ENCODE peak calls at places on chromosomes 16 and 17, in seven cellular contexts. W is GM12878, J is H1, S is SK-N-SH, X is HepG2, V is K562, G is GM12892. P is an unnamed sample.

GRCh38 chr17:49459401-49459984 is 35.6 kb upstream of the NGFR start:
- DNase-seq in V (peak; percentile 33), S (no peak), W (no peak), J (no peak), G (no peak), X (peak; percentile 57), P (no peak)

GRCh38 chr17:3974980-3975379 is 10.7 kb upstream of the ATP2A3 start:
- DNase-seq in X (no peak), J (no peak), S (no peak), G (no peak), W (no peak), V (no peak), P (no peak)

GRCh38 chr16:79672524-79672923 is 72.0 kb upstream of the MAF start:
- DNase-seq in G (no peak), X (no peak), S (no peak), W (no peak), J (no peak), V (no peak), P (no peak)

GRCh38 chr17:29760279-29760721 is 137.6 kb upstream of the CORO6 start:
- DNase-seq in S (no peak), G (no peak), X (no peak), V (no peak), J (no peak), W (peak; percentile 85), P (no peak)

GRCh38 chr17:59178266-59178665 is 22.7 kb downstream of the PRR11 start:
- DNase-seq in G (no peak), W (no peak), J (no peak), V (no peak), S (no peak), X (no peak), P (no peak)

GRCh38 chr17:35915153-35915969 is 15.2 kb downstream of the RDM1 start:
- DNase-seq in S (no peak), X (no peak), J (no peak), W (no peak), G (no peak), V (no peak), P (no peak)

GRCh38 chr16:69922200-69922599 is 28.9 kb upstream of the CLEC18A start:
- DNase-seq in V (no peak), W (no peak), X (no peak), J (no peak), S (no peak), G (no peak), P (no peak)

GRCh38 chr17:81806461-81807209 is 2.7 kb downstream of the GCGR start:
- DNase-seq in W (no peak), X (no peak), G (no peak), S (peak; percentile 69), V (peak; percentile 61), J (no peak), P (no peak)

GRCh38 chr16:11612110-11612981 is 25.6 kb upstream of the LITAF start:
- DNase-seq in J (no peak), S (no peak), G (no peak), V (peak; percentile 46), W (no peak), X (peak; percentile 83), P (no peak)

GRCh38 chr17:81870155-81870977 is 771 bp downstream of the ARHGDIA start:
- DNase-seq in S (peak; percentile 74), V (peak; percentile 26), W (no peak), X (no peak), G (peak; percentile 46), J (peak; percentile 62), P (no peak)

GRCh38 chr17:67378444-67379250 is 1.6 kb downstream of the PITPNC1 start:
- DNase-seq in S (peak; percentile 94), V (peak; percentile 76), J (peak; percentile 90), W (no peak), X (peak; percentile 72), G (peak; percentile 61), P (peak; percentile 66)

GRCh38 chr16:88672776-88673175 is 9.9 kb upstream of the MVD start:
- DNase-seq in S (peak; percentile 71), X (no peak), J (peak; percentile 83), W (no peak), G (no peak), V (no peak), P (no peak)

GRCh38 chr17:41816637-41817320 is 4.0 kb downstream of the FKBP10 start:
- DNase-seq in S (no peak), G (no peak), V (no peak), X (no peak), W (no peak), J (no peak), P (no peak)

GRCh38 chr16:51243836-51244483 is 92.9 kb upstream of the SALL1 start:
- DNase-seq in J (no peak), V (no peak), S (no peak), G (no peak), W (no peak), X (peak; percentile 76), P (no peak)
- TF ChIP-seq TAF1 in J (no peak), V (no peak), S (no peak), G (no peak), W (no peak), X (no peak), P (no peak)

GRCh38 chr17:44766409-44767038 is 7.7 kb downstream of the ADAM11 start:
- DNase-seq in V (no peak), W (no peak), S (no peak), G (no peak), X (no peak), J (no peak), P (no peak)

GRCh38 chr17:44768505-44769142 is 9.8 kb downstream of the ADAM11 start:
- DNase-seq in X (no peak), S (no peak), V (no peak), W (no peak), G (no peak), J (no peak), P (no peak)

GRCh38 chr17:44769230-44769629 is 10.4 kb downstream of the ADAM11 start:
- DNase-seq in V (no peak), G (no peak), S (no peak), W (no peak), X (no peak), J (no peak), P (no peak)

GRCh38 chr17:44765965-44766364 is 7.2 kb downstream of the ADAM11 start:
- DNase-seq in S (no peak), X (no peak), V (no peak), G (no peak), J (no peak), W (no peak), P (no peak)

GRCh38 chr17:44767493-44767892 is 8.7 kb downstream of the ADAM11 start:
- DNase-seq in V (no peak), S (no peak), G (no peak), X (no peak), J (no peak), W (no peak), P (peak; percentile 43)
- TF ChIP-seq TAF1 in V (no peak), S (no peak), G (no peak), X (no peak), J (no peak), W (no peak), P (no peak)

DNA sequence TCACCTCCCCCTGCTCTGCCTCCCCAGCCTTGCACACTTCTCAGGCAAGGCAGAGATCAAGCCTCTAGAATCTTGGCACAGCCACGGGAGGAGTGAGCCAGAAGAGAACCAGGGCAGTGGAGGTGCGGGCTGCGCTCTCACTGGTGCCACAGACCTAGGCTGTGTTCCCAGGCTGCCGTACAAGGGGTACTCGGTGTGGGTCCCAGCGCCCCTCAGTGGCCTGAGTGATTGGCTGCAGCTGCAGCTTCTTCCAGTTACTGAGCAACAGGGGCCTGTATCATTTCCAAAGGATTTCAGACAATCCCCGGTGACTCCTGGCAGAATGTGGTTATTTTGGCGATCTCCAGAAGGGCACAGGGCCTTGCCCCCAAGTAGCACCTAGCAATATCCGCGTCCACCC is 1852.1 kb downstream of the TP53TG3F start:
- DNase-seq in W (no peak), G (no peak), J (no peak), S (peak; percentile 44), X (no peak), V (no peak), P (no peak)
- TF ChIP-seq TAF1 in W (no peak), G (no peak), J (no peak), S (no peak), X (no peak), V (no peak), P (no peak)

DNA sequence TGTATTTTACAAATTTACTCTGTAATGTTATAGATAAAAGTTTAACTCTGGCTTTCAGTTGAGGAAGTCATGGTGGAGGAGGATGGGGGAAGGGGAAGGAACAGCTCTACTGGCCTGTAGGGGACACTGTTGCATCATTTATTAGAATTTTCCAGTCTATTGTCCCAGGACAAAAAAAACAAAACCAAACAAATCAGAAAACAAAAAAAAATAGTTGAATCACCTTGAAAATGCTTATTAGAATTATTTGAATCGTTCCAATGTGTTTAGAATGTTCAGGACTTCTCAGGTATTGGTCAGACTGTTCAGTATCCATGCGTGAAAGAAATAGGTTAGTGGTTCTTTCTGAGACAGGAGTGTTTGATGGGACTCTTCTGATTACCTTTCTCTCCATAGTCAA is 242.0 kb downstream of the FTO start:
- DNase-seq in S (peak; percentile 22), J (no peak), V (peak; percentile 43), X (peak; percentile 57), W (no peak), G (no peak), P (no peak)
- TF ChIP-seq TAF1 in S (no peak), J (no peak), V (no peak), X (no peak), W (no peak), G (no peak), P (no peak)

GRCh38 chr16:74939688-74940087 is 45.2 kb downstream of the WDR59 start:
- DNase-seq in S (no peak), W (no peak), J (no peak), G (no peak), V (no peak), X (no peak), P (no peak)

GRCh38 chr16:74944466-74944865 is 40.5 kb downstream of the WDR59 start:
- DNase-seq in V (no peak), J (no peak), G (no peak), W (no peak), X (no peak), S (no peak), P (no peak)

GRCh38 chr16:74942977-74943918 is 41.7 kb downstream of the WDR59 start:
- DNase-seq in V (no peak), G (no peak), X (no peak), S (no peak), J (no peak), W (no peak), P (no peak)
- TF ChIP-seq TAF1 in V (no peak), G (no peak), X (no peak), S (no peak), J (no peak), W (no peak), P (no peak)

P was measured in GM12891.